ENCODE peak calls at places on chromosomes 2 and 18, in five cellular contexts. D, M, S, X and A are unnamed samples.

GRCh38 chr2:100276716-100277115 is 45.6 kb downstream of the LONRF2 start:
- DNase-seq in D (no peak), M (no peak), S (no peak), X (no peak), A (no peak)

GRCh38 chr2:98822301-98823164 is 91.6 kb upstream of the MGAT4A start:
- DNase-seq in D (no peak), M (no peak), S (peak; percentile 46), X (no peak), A (no peak)

GRCh38 chr18:45122510-45122909 is 441.8 kb downstream of the SETBP1 start:
- DNase-seq in D (no peak), M (no peak), S (peak; percentile 36), X (no peak), A (no peak)

GRCh38 chr18:9695605-9696004 is 12.5 kb upstream of the RAB31 start:
- DNase-seq in D (no peak), M (no peak), S (no peak), X (no peak), A (no peak)

GRCh38 chr2:59900728-59901452 is 652.6 kb downstream of the BCL11A start:
- DNase-seq in D (no peak), M (no peak), S (no peak), X (no peak), A (no peak)

GRCh38 chr2:99377879-99378278 is 40.7 kb downstream of the EIF5B start:
- DNase-seq in D (no peak), M (no peak), S (no peak), X (no peak), A (no peak)

GRCh38 chr2:75627902-75628504 is 18.6 kb upstream of the MRPL19 start:
- DNase-seq in D (peak; percentile 69), M (no peak), S (peak; percentile 84), X (no peak), A (no peak)

GRCh38 chr2:66434679-66435548 is at the start of gene MEIS1:
- DNase-seq in D (peak; percentile 90), M (peak; percentile 97), S (peak; percentile 98), X (peak; percentile 99), A (peak; percentile 94)

GRCh38 chr18:28647961-28648360 is 471.0 kb upstream of the CDH2 start:
- DNase-seq in D (no peak), M (no peak), S (no peak), X (no peak), A (no peak)

GRCh38 chr2:63737085-63737701 is 104.5 kb upstream of the UGP2 start:
- DNase-seq in D (no peak), M (no peak), S (peak; percentile 13), X (no peak), A (no peak)

GRCh38 chr2:42788-43187 is 3.5 kb downstream of the FAM110C start:
- DNase-seq in D (peak; percentile 66), M (no peak), S (no peak), X (no peak), A (no peak)

GRCh38 chr2:239791727-239792648 is 233.2 kb downstream of the NDUFA10 start:
- DNase-seq in D (no peak), M (no peak), S (no peak), X (no peak), A (no peak)

GRCh38 chr2:132725134-132725533 is 55.1 kb upstream of the LYPD1 start:
- DNase-seq in D (no peak), M (no peak), S (no peak), X (no peak), A (no peak)

GRCh38 chr2:181715033-181715630 is 34.8 kb upstream of the NEUROD1 start:
- DNase-seq in D (peak; percentile 70), M (peak; percentile 41), S (peak; percentile 84), X (peak; percentile 52), A (peak; percentile 55)

GRCh38 chr2:55995206-55995605 is 71.6 kb upstream of the EFEMP1 start:
- DNase-seq in D (no peak), M (no peak), S (no peak), X (no peak), A (no peak)

GRCh38 chr18:74229891-74230290 is 61.9 kb downstream of the CYB5A start:
- DNase-seq in D (no peak), M (no peak), S (no peak), X (no peak), A (no peak)

GRCh38 chr18:66344227-66344626 is 259.7 kb downstream of the CDH19 start:
- DNase-seq in D (no peak), M (no peak), S (no peak), X (no peak), A (no peak)

GRCh38 chr2:74985983-74986382 is 27.5 kb downstream of the POLE4 start:
- DNase-seq in D (no peak), M (no peak), S (no peak), X (no peak), A (no peak)

GRCh38 chr18:49647496-49648168 is 85.8 kb downstream of the LIPG start:
- DNase-seq in D (no peak), M (no peak), S (peak; percentile 26), X (no peak), A (peak; percentile 56)

GRCh38 chr18:24051256-24051947 is 36.8 kb downstream of the TTC39C start:
- DNase-seq in D (peak; percentile 77), M (no peak), S (no peak), X (no peak), A (no peak)

GRCh38 chr2:193907561-193907960 is 1712.8 kb upstream of the TMEFF2 start:
- DNase-seq in D (no peak), M (no peak), S (no peak), X (no peak), A (no peak)

GRCh38 chr2:119389615-119390306 is 23.0 kb downstream of the DBI start:
- DNase-seq in D (peak; percentile 78), M (no peak), S (peak; percentile 76), X (no peak), A (peak; percentile 49)

GRCh38 chr2:238557855-238558435 is 131.2 kb downstream of the ASB1 start:
- DNase-seq in D (no peak), M (no peak), S (no peak), X (no peak), A (no peak)

DNA sequence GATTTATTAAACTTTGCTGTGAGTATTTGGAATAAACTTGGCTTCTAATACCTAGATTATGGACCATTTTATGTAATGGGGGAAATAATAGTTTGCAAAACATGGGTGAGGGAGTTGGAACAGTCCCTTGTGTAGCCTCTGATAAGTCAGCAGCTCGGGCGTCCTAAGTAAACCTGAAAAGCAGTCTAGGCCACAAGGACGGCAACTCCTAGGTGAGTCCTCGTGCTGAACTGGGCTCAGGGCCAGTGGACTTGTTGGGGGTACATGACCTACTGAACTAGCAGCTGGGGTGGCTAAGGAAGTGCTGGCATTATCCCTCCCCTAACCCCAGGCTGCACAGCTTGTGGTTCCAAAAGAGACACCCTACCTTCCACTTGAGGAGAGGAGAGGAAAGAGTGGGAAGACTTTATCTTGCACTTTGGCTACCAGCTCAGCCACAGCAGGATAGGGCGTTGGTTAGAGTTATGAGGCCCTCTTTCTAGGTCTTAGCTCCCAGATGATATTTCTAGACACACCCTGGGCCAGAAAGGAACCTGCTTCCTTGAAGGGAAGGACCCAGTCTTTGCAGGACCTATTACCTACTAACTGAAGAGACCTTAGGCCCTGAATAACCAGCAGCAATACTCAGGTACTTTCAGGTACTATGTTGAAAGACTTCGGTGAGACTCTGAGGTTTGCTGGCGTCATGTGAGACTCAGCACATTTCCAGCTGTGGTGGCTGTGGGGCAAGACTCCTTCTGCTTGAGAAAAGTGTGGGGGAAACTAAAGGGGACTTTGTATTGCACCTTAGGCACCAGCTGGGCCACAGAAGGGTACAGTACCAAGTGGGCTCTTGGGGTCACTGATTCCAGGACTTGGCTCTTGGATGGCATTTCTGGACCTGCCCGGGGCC is 71.1 kb downstream of the AQP4 start:
- DNase-seq in D (no peak), M (no peak), S (no peak), X (no peak), A (no peak)
- H3K4me3 ChIP-seq in D (no peak overlapping the region), M (no peak overlapping the region), S (no peak overlapping the region), X (no peak overlapping the region), A (no peak overlapping the region)

DNA sequence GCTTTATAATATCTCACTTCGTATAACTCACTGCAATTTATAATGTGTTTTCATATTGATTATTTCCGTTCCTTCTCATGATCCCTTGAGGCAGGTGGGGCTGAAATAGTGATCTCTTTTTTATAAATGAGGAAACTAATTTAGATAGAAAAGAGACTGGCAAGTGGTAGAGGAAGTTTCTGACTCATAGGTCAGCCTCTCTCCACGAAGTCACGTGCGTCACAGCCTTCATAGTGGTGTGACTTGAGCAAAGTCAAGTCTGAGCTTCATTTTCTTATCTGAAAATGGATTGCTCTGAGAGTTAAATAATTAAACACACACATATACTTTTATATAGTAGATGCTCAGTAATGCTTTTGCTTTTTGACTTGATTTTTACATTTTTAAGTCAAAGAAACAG is 19.9 kb downstream of the ABCG5 start:
- DNase-seq in D (peak; percentile 45), M (no peak), S (peak; percentile 59), X (no peak), A (no peak)
- H3K4me3 ChIP-seq in D (no peak overlapping the region), M (no peak overlapping the region), S (no peak overlapping the region), X (no peak overlapping the region), A (no peak overlapping the region)

GRCh38 chr2:7625392-7626138 is 708.4 kb downstream of the RNF144A start:
- DNase-seq in D (no peak), M (no peak), S (no peak), X (no peak), A (no peak)
- H3K4me3 ChIP-seq in D (no peak overlapping the region), M (no peak overlapping the region), S (no peak overlapping the region), X (no peak overlapping the region), A (no peak overlapping the region)

GRCh38 chr2:8541636-8542035 is 140.2 kb upstream of the ID2 start:
- DNase-seq in D (no peak), M (no peak), S (no peak), X (no peak), A (no peak)
- H3K4me3 ChIP-seq in D (no peak overlapping the region), M (no peak overlapping the region), S (no peak overlapping the region), X (no peak overlapping the region), A (no peak overlapping the region)

DNA sequence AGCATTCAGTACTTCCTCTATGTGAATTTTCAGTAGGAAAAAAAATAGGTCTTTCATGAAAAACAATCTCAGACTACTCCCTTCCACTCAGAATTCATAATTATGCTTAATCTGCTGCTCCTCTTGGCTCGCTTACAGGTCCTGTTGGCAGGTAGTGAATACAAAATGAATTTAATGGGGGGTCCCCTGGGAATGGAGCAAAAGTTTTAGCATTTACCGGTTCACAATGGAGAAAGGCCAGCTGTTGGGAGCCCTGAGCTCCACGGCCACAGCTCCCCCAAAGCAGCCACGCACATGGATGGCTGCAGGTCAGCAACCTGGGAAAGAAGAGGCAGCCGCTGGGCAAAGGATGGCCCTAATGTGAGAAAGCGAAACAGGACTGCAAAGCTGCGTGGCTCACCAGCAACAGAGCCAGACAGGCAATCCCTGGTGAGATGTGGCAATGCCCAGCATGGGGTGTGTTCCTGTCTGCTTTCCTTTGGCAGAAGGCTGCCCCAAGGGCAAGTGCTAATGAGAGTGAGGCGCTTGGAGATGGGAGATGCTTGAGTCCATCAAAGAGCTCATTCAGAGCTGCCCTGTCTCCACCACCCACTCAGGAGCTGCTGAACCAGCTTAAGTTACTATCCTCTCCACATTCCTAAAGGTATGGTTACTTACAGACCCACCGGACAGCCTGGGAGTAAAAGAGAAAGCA is 447.4 kb downstream of the EPHA4 start:
- DNase-seq in D (peak; percentile 45), M (no peak), S (peak; percentile 52), X (no peak), A (no peak)
- H3K4me3 ChIP-seq in D (no peak overlapping the region), M (no peak overlapping the region), S (no peak overlapping the region), X (no peak overlapping the region), A (no peak overlapping the region)